ENCODE peak calls at places on chromosome 13, in four cellular contexts. U is uterus; J is PC-3; Q is CD8-positive, alpha-beta T cell. M is an unnamed sample. For H3K36me3, the result is how much of the 10 kb centered on the place peaks cover.

GRCh38 chr13:27678306-27679040 is 56.8 kb downstream of the POLR1D start:
- DNase-seq in U (no peak), J (peak), Q (no peak), M (no peak)

GRCh38 chr13:108026671-108027410 is 188.5 kb downstream of the LIG4 start:
- DNase-seq in U (no peak), J (no peak), Q (no peak), M (no peak)

GRCh38 chr13:100560498-100561215 is 27.9 kb downstream of the GGACT start:
- DNase-seq in U (no peak), J (no peak), Q (no peak), M (no peak)

GRCh38 chr13:35157143-35157755 is 215.2 kb downstream of the NBEA start:
- DNase-seq in U (peak), J (peak), Q (no peak), M (peak)

GRCh38 chr13:107644136-107644535 is 571.2 kb downstream of the LIG4 start:
- DNase-seq in U (no peak), J (no peak), Q (no peak), M (no peak)

GRCh38 chr13:30932481-30933333 is at the start of gene TEX26:
- DNase-seq in U (no peak), J (no peak), Q (no peak), M (no peak)

GRCh38 chr13:27101289-27101688 is 70.3 kb downstream of the USP12 start:
- DNase-seq in U (no peak), J (no peak), Q (no peak), M (no peak)

GRCh38 chr13:21010621-21011020 is 50.8 kb downstream of the LATS2 start:
- DNase-seq in U (no peak), J (peak), Q (no peak), M (no peak)

GRCh38 chr13:21075303-21076264 is 14.2 kb upstream of the LATS2 start:
- DNase-seq in U (no peak), J (no peak), Q (peak), M (no peak)

GRCh38 chr13:47859129-47859528 is 141.9 kb downstream of the SUCLA2 start:
- DNase-seq in U (no peak), J (no peak), Q (no peak), M (no peak)

GRCh38 chr13:73922728-73923393 is 211.3 kb downstream of the KLF12 start:
- DNase-seq in U (no peak), J (peak), Q (no peak), M (no peak)

GRCh38 chr13:20118268-20119140 is 42.3 kb downstream of the GJA3 start:
- DNase-seq in U (peak), J (peak), Q (peak), M (no peak)

GRCh38 chr13:90808838-90809237 is 538.6 kb upstream of the MIR17HG start:
- DNase-seq in U (no peak), J (no peak), Q (no peak), M (no peak)

GRCh38 chr13:26710166-26710565 is 50.4 kb downstream of the GPR12 start:
- DNase-seq in U (no peak), J (no peak), Q (no peak), M (no peak)

GRCh38 chr13:35926859-35927530 is 204.2 kb downstream of the DCLK1 start:
- DNase-seq in U (peak), J (no peak), Q (no peak), M (no peak)

GRCh38 chr13:103066079-103066880 is at the start of gene SLC10A2:
- DNase-seq in U (no peak), J (no peak), Q (no peak), M (no peak)

GRCh38 chr13:94660695-94661324 is 51.5 kb downstream of the SOX21 start:
- DNase-seq in U (no peak), J (peak), Q (no peak), M (no peak)

GRCh38 chr13:31699650-31700049 is 39.7 kb upstream of the RXFP2 start:
- DNase-seq in U (no peak), J (no peak), Q (no peak), M (no peak)

GRCh38 chr13:66154981-66155380 is 1075.2 kb downstream of the PCDH9 start:
- DNase-seq in U (no peak), J (no peak), Q (no peak), M (no peak)

GRCh38 chr13:83065136-83065535 is 817.1 kb downstream of the SLITRK1 start:
- DNase-seq in U (no peak), J (no peak), Q (no peak), M (no peak)

GRCh38 chr13:88764103-88764502 is 1092.9 kb downstream of the SLITRK5 start:
- DNase-seq in U (no peak), J (no peak), Q (no peak), M (no peak)

GRCh38 chr13:45510671-45511070 is 45.9 kb downstream of the COG3 start:
- DNase-seq in U (no peak), J (no peak), Q (no peak), M (no peak)

GRCh38 chr13:74136089-74136658 is 2.0 kb upstream of the KLF12 start:
- DNase-seq in U (no peak), J (peak), Q (no peak), M (peak)

GRCh38 chr13:32430018-32430747 is 2.3 kb upstream of the N4BP2L1 start:
- DNase-seq in U (no peak), J (no peak), Q (no peak), M (no peak)

GRCh38 chr13:31742102-31742695 is 2.9 kb downstream of the RXFP2 start:
- DNase-seq in U (peak), J (peak), Q (peak), M (peak)

GRCh38 chr13:95254341-95254740 is 46.9 kb downstream of the ABCC4 start:
- DNase-seq in U (no peak), J (peak), Q (no peak), M (no peak)

GRCh38 chr13:99803141-99803540 is 168.4 kb downstream of the ZIC5 start:
- DNase-seq in U (no peak), J (no peak), Q (no peak), M (no peak)

GRCh38 chr13:33312150-33312908 is 26.8 kb upstream of the STARD13 start:
- DNase-seq in U (no peak), J (no peak), Q (no peak), M (no peak)

GRCh38 chr13:112014857-112015256 is 52.1 kb upstream of the SOX1 start:
- DNase-seq in U (no peak), J (no peak), Q (no peak), M (no peak)

GRCh38 chr13:75151081-75151643 is 330.8 kb downstream of the TBC1D4 start:
- DNase-seq in U (no peak), J (no peak), Q (no peak), M (peak)

GRCh38 chr13:93552596-93552995 is 326.0 kb downstream of the GPC6 start:
- DNase-seq in U (no peak), J (no peak), Q (no peak), M (no peak)

GRCh38 chr13:32837973-32838940 is 178.0 kb upstream of the KL start:
- DNase-seq in U (no peak), J (no peak), Q (no peak), M (no peak)

GRCh38 chr13:106738279-106738678 is 170.3 kb upstream of the ARGLU1 start:
- DNase-seq in U (no peak), J (no peak), Q (no peak), M (no peak)

GRCh38 chr13:51154029-51154555 is 43.0 kb upstream of the C13orf42 start:
- DNase-seq in U (no peak), J (no peak), Q (no peak), M (peak)

DNA sequence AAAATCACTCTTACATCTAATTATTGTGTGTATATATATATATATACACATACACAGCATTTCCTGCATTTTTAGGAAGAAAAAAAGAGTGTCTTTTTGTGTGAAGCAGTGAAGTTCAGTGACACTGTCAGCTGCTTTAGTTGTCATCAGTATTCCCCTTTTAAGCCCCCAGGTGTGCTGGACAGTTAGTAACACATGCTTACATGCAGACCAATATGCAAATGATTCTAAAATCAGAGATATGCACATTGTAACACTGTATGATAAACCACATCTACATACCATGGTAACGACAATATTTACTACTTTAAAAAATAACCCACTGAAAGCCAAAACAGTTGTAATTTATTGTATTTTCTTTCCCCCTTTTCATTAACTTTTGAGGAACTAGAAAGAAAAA is 16.9 kb downstream of the LHFPL6 start:
- DNase-seq in U (no peak), J (no peak), Q (no peak), M (no peak)
- H3K4me3 ChIP-seq in U (no peak), J (no peak), Q (no peak), M (no peak)

DNA sequence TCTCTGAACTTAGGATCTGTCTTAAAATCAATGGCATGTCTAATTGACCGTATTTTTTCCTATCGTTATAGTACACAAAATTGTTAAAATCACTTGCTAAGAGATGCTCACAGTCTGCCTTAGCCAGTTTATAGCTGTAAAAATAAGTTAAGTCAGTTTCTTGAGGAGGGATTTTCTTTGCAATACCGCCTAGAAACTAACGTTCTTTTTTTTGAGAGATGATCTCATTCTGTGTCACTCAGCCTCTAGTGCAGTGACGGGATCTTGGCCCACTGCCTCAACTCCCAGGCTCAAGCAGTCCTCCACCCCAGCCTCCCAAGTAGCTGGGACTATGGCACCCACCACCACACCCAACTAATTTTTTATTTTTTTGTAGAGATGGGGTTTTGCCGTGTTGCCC is 4.4 kb downstream of the CKAP2 start:
- DNase-seq in U (no peak), J (peak), Q (no peak), M (peak)
- H3K36me3 ChIP-seq in U (under half), J (under half), Q (under half), M (half or more)

DNA sequence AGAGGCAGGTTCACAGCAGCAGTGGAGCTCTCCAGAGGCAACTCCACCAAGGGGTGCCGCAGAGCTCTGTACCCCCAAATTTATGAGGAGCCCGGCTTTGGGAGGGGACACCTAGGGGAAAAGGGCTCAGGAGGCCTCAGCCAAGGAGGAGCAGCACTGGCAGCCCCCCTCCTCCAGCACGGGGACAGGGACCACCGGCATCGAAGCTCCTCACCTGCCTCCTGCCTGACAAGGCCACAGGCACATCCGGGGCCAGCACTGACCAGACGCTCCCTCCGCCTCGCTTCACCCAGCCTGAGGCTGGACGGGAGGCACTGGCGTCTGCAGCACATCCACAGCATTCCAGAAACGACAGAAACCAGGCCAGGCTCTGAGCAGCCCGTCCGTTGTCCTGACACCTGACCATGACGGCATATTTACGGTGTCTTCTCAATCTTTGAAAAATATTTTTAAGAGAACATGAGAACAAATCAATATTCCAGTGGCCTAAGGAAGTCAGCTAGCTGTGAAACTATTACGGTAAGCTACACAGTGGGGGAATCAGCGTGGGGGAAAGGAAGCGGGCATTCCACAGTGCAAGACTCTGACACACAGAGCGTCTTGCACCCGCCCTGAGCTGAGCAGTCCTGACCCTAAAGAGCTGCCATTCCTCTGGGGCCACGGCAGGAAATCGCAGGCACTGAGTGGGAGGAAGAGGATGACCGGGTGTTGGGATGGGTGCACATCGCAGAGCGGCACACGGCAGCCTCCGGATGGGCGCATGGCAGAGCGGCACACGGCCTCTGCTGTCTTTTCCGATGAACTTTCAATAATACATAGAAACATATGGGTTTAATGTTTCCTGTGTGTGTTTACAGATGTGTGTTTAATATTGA is 26.8 kb downstream of the RASA3 start:
- DNase-seq in U (peak), J (no peak), Q (no peak), M (no peak)
- H3K4me3 ChIP-seq in U (no peak), J (no peak), Q (no peak), M (no peak)

GRCh38 chr13:110398564-110399507 is 91.8 kb downstream of the COL4A2 start:
- DNase-seq in U (peak), J (no peak), Q (no peak), M (peak)
- H3K36me3 ChIP-seq in U (under half), J (under half), Q (under half), M (under half)

GRCh38 chr13:79782541-79783216 is 301.7 kb downstream of the NDFIP2 start:
- DNase-seq in U (no peak), J (no peak), Q (no peak), M (no peak)

GRCh38 chr13:79779761-79780160 is 298.8 kb downstream of the NDFIP2 start:
- DNase-seq in U (peak), J (peak), Q (no peak), M (peak)

GRCh38 chr13:79780240-79780639 is 299.3 kb downstream of the NDFIP2 start:
- DNase-seq in U (no peak), J (no peak), Q (no peak), M (no peak)

GRCh38 chr13:79779061-79779460 is 298.1 kb downstream of the NDFIP2 start:
- DNase-seq in U (no peak), J (no peak), Q (no peak), M (no peak)

DNA sequence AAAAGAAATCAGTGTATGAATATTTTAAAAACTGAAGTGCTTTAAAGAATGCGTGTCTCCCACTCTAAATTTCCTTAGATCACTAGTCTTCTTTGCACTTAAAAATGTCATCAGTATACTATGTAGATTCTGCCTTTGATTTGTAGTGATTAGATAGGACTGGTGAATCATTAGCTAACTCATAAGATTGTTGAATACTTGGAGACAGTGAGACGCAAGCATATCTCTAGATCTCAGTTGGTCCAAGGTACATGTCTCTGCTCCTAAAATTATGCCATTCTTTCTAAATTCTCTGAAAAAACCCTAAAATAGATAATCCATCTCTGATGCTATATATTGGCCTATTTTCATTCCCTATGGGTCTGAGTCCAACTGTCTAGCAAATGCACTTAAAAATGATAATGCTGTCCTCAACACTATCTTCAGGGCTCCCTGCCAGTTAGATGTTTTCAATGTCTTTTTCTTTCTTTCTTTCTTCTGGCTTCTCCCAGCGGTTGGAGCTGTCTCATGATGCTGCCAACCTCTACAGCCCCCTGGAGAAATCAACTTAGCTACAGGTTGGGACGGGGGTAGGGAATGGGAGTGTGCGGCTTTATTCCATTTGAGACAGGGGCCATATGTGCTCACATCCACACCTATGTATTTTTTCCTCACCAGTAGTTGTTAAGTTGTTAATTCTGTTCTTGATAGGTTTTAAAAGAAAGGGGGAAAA is 301.0 kb downstream of the NDFIP2 start:
- DNase-seq in U (no peak), J (no peak), Q (no peak), M (no peak)
- H3K4me3 ChIP-seq in U (no peak), J (no peak), Q (no peak), M (no peak)

GRCh38 chr13:50104493-50104892 is 89.2 kb downstream of the KCNRG start:
- DNase-seq in U (no peak), J (peak), Q (no peak), M (no peak)

GRCh38 chr13:50099473-50099872 is 84.2 kb downstream of the KCNRG start:
- DNase-seq in U (no peak), J (no peak), Q (no peak), M (no peak)

GRCh38 chr13:50094615-50095293 is 79.5 kb downstream of the KCNRG start:
- DNase-seq in U (no peak), J (peak), Q (no peak), M (no peak)

GRCh38 chr13:50101590-50101989 is 86.3 kb downstream of the KCNRG start:
- DNase-seq in U (no peak), J (no peak), Q (no peak), M (no peak)

GRCh38 chr13:50098693-50099092 is 83.4 kb downstream of the KCNRG start:
- DNase-seq in U (no peak), J (no peak), Q (no peak), M (no peak)
- H3K36me3 ChIP-seq in U (under half), J (under half), Q (under half), M (under half)

M was measured in SJSA1.